ENCODE peak calls at places on chromosome 7, in nine cellular contexts. E is IMR-90, N is endodermal cell, P is endothelial cell of umbilical vein, W is breast epithelium, X is astrocyte, K is tibial artery, G is adrenal gland, Z is uterus. A is an unnamed sample.

GRCh38 chr7:2796358-2797352 is 47.5 kb downstream of the GNA12 start:
- DNase-seq in E (peak), N (no peak), P (peak), W (no peak), X (no peak), K (peak), G (peak), Z (peak), A (no peak)

GRCh38 chr7:131503639-131504038 is 52.8 kb downstream of the PODXL start:
- DNase-seq in E (no peak), N (no peak), P (no peak), W (no peak), X (no peak), K (no peak), G (no peak), Z (no peak), A (no peak)

GRCh38 chr7:150942591-150943452 is 35.3 kb downstream of the KCNH2 start:
- DNase-seq in E (no peak), N (no peak), P (no peak), W (peak), X (no peak), K (no peak), G (peak), Z (no peak), A (no peak)

GRCh38 chr7:105136221-105136620 is 122.2 kb downstream of the KMT2E start:
- DNase-seq in E (no peak), N (peak), P (no peak), W (no peak), X (no peak), K (no peak), G (no peak), Z (no peak), A (no peak)

GRCh38 chr7:128737867-128738390 is 1.2 kb upstream of the CALU start:
- DNase-seq in E (peak), N (no peak), P (peak), W (no peak), X (peak), K (no peak), G (no peak), Z (no peak), A (no peak)

GRCh38 chr7:44969701-44970494 is 8.9 kb downstream of the MYO1G start:
- DNase-seq in E (no peak), N (peak), P (no peak), W (peak), X (no peak), K (peak), G (peak), Z (no peak), A (no peak)

GRCh38 chr7:55565693-55566092 is 6.6 kb downstream of the VOPP1 start:
- DNase-seq in E (no peak), N (no peak), P (no peak), W (no peak), X (no peak), K (no peak), G (no peak), Z (no peak), A (no peak)

GRCh38 chr7:88432321-88432720 is 125.6 kb upstream of the STEAP4 start:
- DNase-seq in E (no peak), N (no peak), P (no peak), W (no peak), X (no peak), K (no peak), G (no peak), Z (no peak), A (no peak)

GRCh38 chr7:79217468-79217867 is 236.0 kb downstream of the MAGI2 start:
- DNase-seq in E (peak), N (no peak), P (peak), W (no peak), X (peak), K (no peak), G (no peak), Z (no peak), A (no peak)

GRCh38 chr7:1056785-1057410 is 12.6 kb downstream of the GPR146 start:
- DNase-seq in E (no peak), N (no peak), P (no peak), W (no peak), X (no peak), K (no peak), G (no peak), Z (no peak), A (no peak)

GRCh38 chr7:76364198-76364584 is 5.4 kb upstream of the YWHAG start:
- DNase-seq in E (peak), N (peak), P (peak), W (no peak), X (peak), K (no peak), G (no peak), Z (peak), A (no peak)

GRCh38 chr7:121167971-121168370 is 160.8 kb upstream of the WNT16 start:
- DNase-seq in E (peak), N (no peak), P (no peak), W (no peak), X (peak), K (no peak), G (no peak), Z (no peak), A (no peak)

GRCh38 chr7:36670585-36671431 is 53.5 kb downstream of the AOAH start:
- DNase-seq in E (peak), N (peak), P (peak), W (no peak), X (no peak), K (no peak), G (peak), Z (no peak), A (peak)

GRCh38 chr7:137818036-137818435 is 28.7 kb downstream of the DGKI start:
- DNase-seq in E (peak), N (no peak), P (no peak), W (no peak), X (peak), K (no peak), G (no peak), Z (no peak), A (no peak)

GRCh38 chr7:10483671-10484070 is 490.0 kb upstream of the PHF14 start:
- DNase-seq in E (no peak), N (no peak), P (no peak), W (no peak), X (peak), K (no peak), G (no peak), Z (no peak), A (no peak)

GRCh38 chr7:25856056-25856780 is 295.8 kb upstream of the NFE2L3 start:
- DNase-seq in E (peak), N (no peak), P (no peak), W (no peak), X (no peak), K (peak), G (no peak), Z (no peak), A (no peak)

GRCh38 chr7:11237742-11238141 is 264.1 kb downstream of the PHF14 start:
- DNase-seq in E (no peak), N (peak), P (no peak), W (no peak), X (no peak), K (no peak), G (no peak), Z (no peak), A (no peak)

GRCh38 chr7:128405345-128406146 is 4.2 kb downstream of the IMPDH1 start:
- DNase-seq in E (peak), N (peak), P (peak), W (no peak), X (no peak), K (no peak), G (no peak), Z (peak), A (no peak)

GRCh38 chr7:47520408-47520807 is 61.5 kb downstream of the TNS3 start:
- DNase-seq in E (peak), N (no peak), P (no peak), W (no peak), X (peak), K (peak), G (peak), Z (peak), A (no peak)

GRCh38 chr7:52684388-52684787 is 351.0 kb upstream of the POM121L12 start:
- DNase-seq in E (no peak), N (no peak), P (no peak), W (no peak), X (no peak), K (no peak), G (no peak), Z (no peak), A (no peak)

GRCh38 chr7:142438235-142438922 is 180.5 kb upstream of the PRSS58 start:
- DNase-seq in E (peak), N (peak), P (peak), W (no peak), X (peak), K (no peak), G (no peak), Z (no peak), A (no peak)

GRCh38 chr7:103348452-103348851 is 1.0 kb downstream of the PSMC2 start:
- DNase-seq in E (no peak), N (no peak), P (peak), W (no peak), X (no peak), K (no peak), G (no peak), Z (no peak), A (no peak)

GRCh38 chr7:105306160-105306784 is 82.4 kb downstream of the SRPK2 start:
- DNase-seq in E (no peak), N (no peak), P (peak), W (no peak), X (no peak), K (no peak), G (no peak), Z (no peak), A (peak)

DNA sequence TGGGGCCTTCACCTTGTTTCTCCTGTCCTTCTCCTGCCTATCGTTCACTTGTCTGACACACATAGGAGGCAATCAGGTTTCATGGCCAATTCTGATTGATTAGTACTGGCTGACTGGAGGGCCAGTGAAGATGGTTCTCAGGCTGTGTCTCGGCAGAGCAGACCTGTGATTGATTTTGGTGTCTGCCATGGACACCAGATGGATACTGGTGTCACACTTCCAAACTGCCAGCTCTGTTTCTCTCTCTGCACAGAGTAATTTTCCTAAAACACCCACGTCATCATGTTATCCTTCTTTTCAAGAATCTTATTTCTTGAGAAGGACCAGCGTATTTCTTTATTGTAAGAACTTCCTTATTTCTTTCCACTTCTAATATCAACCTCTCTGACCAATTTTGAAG is 117.1 kb downstream of the ICA1 start:
- DNase-seq in E (no peak), N (no peak), P (no peak), W (no peak), X (no peak), K (no peak), G (no peak), Z (no peak), A (no peak)
- H3K27ac ChIP-seq in E (no peak), N (no peak), P (no peak), W (peak), X (no peak), K (no peak), G (no peak), Z (no peak), A (no peak)

DNA sequence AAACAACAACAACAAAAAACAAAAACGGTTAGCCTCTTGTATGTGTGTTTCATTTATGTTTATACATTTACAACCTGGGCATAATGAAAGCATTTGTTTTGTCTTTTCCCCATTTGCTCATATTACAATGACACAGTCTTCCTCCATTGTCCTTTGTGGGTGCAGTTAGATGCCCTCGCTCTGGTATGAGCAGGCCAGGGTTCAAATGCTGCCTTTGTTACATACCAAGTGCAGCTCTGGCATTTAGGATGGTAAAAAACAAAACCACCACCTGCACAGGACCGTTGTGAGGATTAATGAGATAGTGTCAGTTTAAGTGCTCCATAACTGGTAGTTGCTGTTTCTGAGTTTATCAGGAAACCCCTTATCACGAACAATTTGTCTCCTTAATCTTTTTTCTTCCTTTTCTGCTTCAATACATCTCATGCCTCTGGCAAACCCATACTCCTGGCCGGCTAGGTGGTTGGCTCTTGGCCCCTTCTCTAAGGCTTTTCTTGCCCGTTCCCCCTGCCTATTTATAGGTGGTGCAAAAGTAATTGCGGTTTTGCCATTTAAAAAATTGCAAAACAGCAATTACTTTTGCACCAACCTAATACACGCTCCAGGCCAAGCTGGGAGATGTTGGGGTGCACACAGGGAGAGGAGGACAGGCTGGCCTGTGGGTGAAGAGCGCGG is 18.6 kb upstream of the TMEM225B start:
- DNase-seq in E (no peak), N (no peak), P (no peak), W (no peak), X (no peak), K (no peak), G (no peak), Z (no peak), A (no peak)
- H3K27ac ChIP-seq in E (no peak), N (no peak), P (no peak), W (peak), X (no peak), K (no peak), G (no peak), Z (peak), A (peak)

DNA sequence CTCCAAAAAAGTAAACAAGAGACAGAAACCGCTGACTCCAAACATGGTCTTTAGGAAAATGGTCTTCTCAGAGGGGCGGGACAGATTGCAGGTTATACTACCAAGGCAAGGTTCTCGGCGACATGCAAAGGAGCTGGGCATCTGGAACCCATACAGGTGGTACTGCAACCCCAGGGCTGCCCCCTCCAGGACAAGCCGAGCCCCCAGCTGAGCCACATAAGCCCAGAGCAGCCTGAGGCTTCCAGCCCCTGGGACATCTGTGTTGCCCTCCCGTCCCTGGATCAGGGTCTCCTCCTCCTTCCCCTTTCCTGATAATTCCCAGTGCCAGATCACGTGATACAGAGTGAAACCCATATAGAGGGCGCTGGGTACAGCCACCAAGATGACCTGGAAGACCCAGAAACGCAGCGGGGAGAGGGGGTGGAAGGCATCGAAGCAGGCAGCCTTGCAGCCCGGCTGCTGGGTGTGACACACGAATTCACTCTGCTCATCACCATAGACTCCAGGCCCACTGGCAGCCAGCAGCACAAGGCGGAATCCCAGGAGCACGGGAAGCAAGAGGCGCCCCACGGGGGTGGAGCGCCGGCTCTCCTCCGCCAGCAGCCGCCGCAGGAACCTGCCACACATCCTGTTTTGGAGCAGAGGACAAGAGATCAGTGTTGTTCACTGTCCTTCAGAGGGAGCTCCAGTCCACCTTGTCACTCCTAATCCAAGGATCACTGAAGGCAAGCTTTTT is at the start of gene GJC3:
- DNase-seq in E (peak), N (peak), P (peak), W (peak), X (peak), K (no peak), G (peak), Z (peak), A (peak)
- H3K27ac ChIP-seq in E (no peak), N (no peak), P (no peak), W (peak), X (no peak), K (no peak), G (no peak), Z (no peak), A (no peak)

DNA sequence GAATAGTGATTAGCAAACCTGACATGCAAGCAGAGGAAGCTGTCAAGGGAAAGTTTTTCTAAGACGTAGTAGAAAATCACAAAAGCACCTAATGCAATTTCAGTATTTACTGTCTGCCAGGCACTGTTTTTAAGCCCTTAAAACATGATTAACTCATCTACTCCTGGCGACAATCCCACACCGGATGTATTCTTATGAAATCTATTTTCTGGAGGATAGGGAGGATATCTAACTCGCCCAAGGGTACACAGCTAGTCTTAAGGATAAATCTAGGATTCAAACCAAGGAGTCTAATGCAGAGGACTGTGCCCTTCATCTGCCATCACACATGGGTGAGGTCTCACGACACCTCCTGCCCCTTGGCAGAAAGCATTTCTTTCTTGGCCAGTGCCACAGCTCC is 47.8 kb upstream of the FIGNL1 start:
- DNase-seq in E (peak), N (no peak), P (peak), W (no peak), X (no peak), K (no peak), G (peak), Z (peak), A (no peak)
- H3K27ac ChIP-seq in E (no peak), N (no peak), P (peak), W (peak), X (no peak), K (no peak), G (peak), Z (peak), A (no peak)

GRCh38 chr7:30764030-30764991 is 6.9 kb upstream of the MINDY4 start:
- DNase-seq in E (peak), N (peak), P (peak), W (no peak), X (peak), K (peak), G (peak), Z (no peak), A (no peak)
- H3K27ac ChIP-seq in E (peak), N (no peak), P (no peak), W (peak), X (no peak), K (peak), G (no peak), Z (no peak), A (no peak)

DNA sequence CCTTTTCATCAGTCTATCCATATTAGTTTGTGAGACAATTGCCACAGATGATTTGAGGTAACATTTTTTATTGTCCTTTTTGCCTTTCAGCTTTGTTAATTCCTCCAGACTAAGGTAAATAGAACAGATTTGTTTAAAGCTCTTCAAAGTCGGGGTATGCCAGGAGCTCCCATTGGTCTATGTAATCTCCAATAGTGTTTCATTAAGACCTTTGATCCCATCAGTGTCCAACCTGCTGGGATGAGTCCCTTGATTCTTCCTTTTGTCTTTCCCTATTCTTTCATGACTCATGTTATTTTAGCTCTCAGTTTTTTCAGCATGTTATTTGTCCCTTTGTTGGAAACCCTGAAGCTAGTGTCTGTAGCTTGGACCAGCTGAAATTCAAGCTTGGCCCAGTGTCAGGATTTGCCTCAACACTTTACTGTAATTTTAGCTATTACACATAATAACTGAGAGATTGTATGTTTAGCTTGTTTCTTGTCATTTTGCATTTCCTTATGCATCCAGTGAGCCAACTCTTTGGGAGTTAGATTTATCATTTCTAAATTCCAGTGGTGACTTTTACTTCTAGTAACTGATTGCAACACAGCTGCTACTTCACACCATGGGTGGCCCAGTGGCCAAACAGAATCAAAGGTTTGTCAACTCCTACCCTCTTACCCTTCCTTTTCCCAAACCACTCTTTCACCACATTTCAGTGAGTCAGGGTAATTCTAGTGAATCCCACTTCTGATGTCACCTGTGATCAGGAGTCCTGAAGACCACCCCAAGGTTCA is 15.3 kb downstream of the AGBL3 start:
- DNase-seq in E (no peak), N (no peak), P (no peak), W (no peak), X (no peak), K (no peak), G (no peak), Z (no peak), A (no peak)
- H3K27ac ChIP-seq in E (no peak), N (no peak), P (no peak), W (no peak), X (no peak), K (no peak), G (no peak), Z (no peak), A (no peak)

GRCh38 chr7:116924741-116925140 is 28.6 kb upstream of the ST7 start:
- DNase-seq in E (peak), N (no peak), P (no peak), W (no peak), X (peak), K (no peak), G (no peak), Z (no peak), A (no peak)
- H3K27ac ChIP-seq in E (no peak), N (no peak), P (no peak), W (no peak), X (no peak), K (no peak), G (no peak), Z (no peak), A (no peak)

DNA sequence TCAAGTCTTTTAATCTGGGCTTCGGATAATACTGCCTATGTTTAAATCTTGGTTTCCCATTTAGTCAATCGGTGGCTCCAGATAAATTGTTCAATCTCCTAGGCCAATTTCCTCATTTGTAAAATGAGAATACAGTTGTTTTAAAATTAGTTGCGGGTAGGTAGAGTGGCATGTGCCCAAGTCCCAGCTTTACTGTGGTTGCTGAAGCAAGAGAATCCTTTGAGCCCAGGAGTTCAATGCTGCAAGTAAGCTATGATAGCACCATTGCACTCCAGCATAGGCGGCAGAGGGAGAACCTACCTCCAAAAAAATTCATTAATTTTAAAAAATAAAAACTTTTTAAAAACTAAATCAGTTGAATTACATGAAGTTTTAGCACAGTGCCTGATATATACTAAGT is 7.3 kb downstream of the RNF216 start:
- DNase-seq in E (no peak), N (no peak), P (no peak), W (no peak), X (no peak), K (no peak), G (peak), Z (no peak), A (no peak)
- H3K27ac ChIP-seq in E (peak), N (no peak), P (peak), W (no peak), X (peak), K (no peak), G (no peak), Z (peak), A (no peak)